ENCODE peak calls at places on chromosomes 16 and 17, in seven cellular contexts. T is bronchial epithelial cell; E is stimulated activated CD8-positive, alpha-beta memory T cell treated with anti-CD3 and anti-CD28 coated beads, Interleukin-7, amount 100 ng/mL, for 1 hour; C is activated CD4-positive, alpha-beta T cell treated with anti-CD3 and anti-CD28 coated beads, Interleukin-2, amount 50 U/mL, for 1 hour; Q is memory B cell; X is NCI-H82; K is ovary. P is an unnamed sample.

GRCh38 chr17:60135160-60135950 is 14.4 kb upstream of the CA4 start:
- DNase-seq in E (peak; percentile 38), T (peak; percentile 83), Q (peak; percentile 70), K (peak; percentile 82), C (peak; percentile 70), X (peak; percentile 98), P (peak; percentile 93)

GRCh38 chr17:5832886-5833285 is 237.3 kb upstream of the WSCD1 start:
- DNase-seq in Q (no peak), K (no peak), E (no peak), C (no peak), T (peak; percentile 94), X (no peak), P (no peak)

GRCh38 chr17:40560592-40561293 is 4.5 kb downstream of the CCR7 start:
- DNase-seq in Q (peak; percentile 80), T (no peak), C (peak; percentile 74), E (no peak), K (peak; percentile 45), X (no peak), P (no peak)

GRCh38 chr16:3028716-3029319 is 5.0 kb downstream of the THOC6 start:
- DNase-seq in T (no peak), Q (no peak), E (no peak), C (no peak), K (no peak), X (peak; percentile 54), P (no peak)

GRCh38 chr16:55045329-55046145 is 114.9 kb downstream of the IRX5 start:
- DNase-seq in T (no peak), X (no peak), Q (no peak), K (no peak), C (no peak), E (no peak), P (peak; percentile 1)

GRCh38 chr16:58114827-58115825 is 14.1 kb downstream of the CFAP20 start:
- DNase-seq in K (no peak), E (no peak), T (no peak), X (peak; percentile 17), C (no peak), Q (no peak), P (no peak)

GRCh38 chr16:72809446-72809845 is 238.5 kb downstream of the ZFHX3 start:
- DNase-seq in Q (no peak), X (no peak), E (no peak), C (no peak), K (no peak), T (no peak), P (no peak)

GRCh38 chr16:67959520-67959919 is 8.9 kb downstream of the SLC12A4 start:
- DNase-seq in K (peak; percentile 66), T (no peak), E (no peak), X (no peak), Q (no peak), C (no peak), P (no peak)

GRCh38 chr17:62692721-62693431 is 65.4 kb downstream of the MRC2 start:
- DNase-seq in K (peak; percentile 63), C (no peak), X (peak; percentile 80), T (no peak), E (no peak), Q (no peak), P (no peak)

GRCh38 chr17:73841431-73842060 is 197.3 kb upstream of the SDK2 start:
- DNase-seq in K (no peak), Q (no peak), E (no peak), T (peak; percentile 15), X (peak; percentile 72), C (peak; percentile 8), P (no peak)

GRCh38 chr17:61294777-61295176 is 104.9 kb upstream of the TBX2 start:
- DNase-seq in C (no peak), E (no peak), Q (no peak), T (peak; percentile 71), K (no peak), X (no peak), P (peak; percentile 21)

GRCh38 chr16:67144943-67145342 is 5.9 kb downstream of the B3GNT9 start:
- DNase-seq in K (no peak), T (no peak), X (no peak), C (no peak), Q (no peak), E (no peak), P (no peak)

GRCh38 chr16:87710887-87711286 is 54.9 kb downstream of the KLHDC4 start:
- DNase-seq in C (no peak), Q (no peak), X (no peak), T (no peak), E (no peak), K (no peak), P (no peak)

GRCh38 chr17:78687944-78688343 is 94.1 kb downstream of the CYTH1 start:
- DNase-seq in K (no peak), C (no peak), X (no peak), E (no peak), Q (no peak), T (no peak), P (no peak)

GRCh38 chr17:57407287-57408063 is 151.2 kb downstream of the MSI2 start:
- DNase-seq in T (peak; percentile 47), X (peak; percentile 62), C (no peak), Q (no peak), K (no peak), E (no peak), P (peak; percentile 86)

GRCh38 chr17:63439682-63440081 is 6.4 kb downstream of the CYB561 start:
- DNase-seq in Q (no peak), X (no peak), E (no peak), K (no peak), C (no peak), T (no peak), P (no peak)

GRCh38 chr17:75635610-75636202 is 2.5 kb downstream of the SMIM5 start:
- DNase-seq in T (no peak), X (no peak), C (no peak), Q (no peak), K (peak; percentile 33), E (no peak), P (no peak)

GRCh38 chr17:28053044-28053670 is 10.7 kb downstream of the NLK start:
- DNase-seq in C (no peak), E (no peak), Q (no peak), K (no peak), T (no peak), X (peak; percentile 43), P (no peak)

GRCh38 chr17:71759422-71760060 is 361.3 kb upstream of the SOX9 start:
- DNase-seq in K (no peak), T (no peak), C (no peak), E (no peak), X (no peak), Q (no peak), P (no peak)

GRCh38 chr16:76653390-76654026 is 376.3 kb downstream of the CNTNAP4 start:
- DNase-seq in K (no peak), C (no peak), Q (peak; percentile 3), E (no peak), T (peak; percentile 60), X (peak; percentile 86), P (peak; percentile 67)

GRCh38 chr17:61463068-61463980 is 11.1 kb downstream of the TBX4 start:
- DNase-seq in E (no peak), Q (no peak), T (no peak), C (no peak), K (peak; percentile 17), X (peak; percentile 18), P (peak; percentile 24)

GRCh38 chr16:60107467-60107866 is 1373.4 kb upstream of the GOT2 start:
- DNase-seq in C (no peak), T (no peak), E (no peak), Q (no peak), K (no peak), X (no peak), P (no peak)

GRCh38 chr16:16997349-16997748 is 473.4 kb downstream of the XYLT1 start:
- DNase-seq in X (no peak), K (no peak), T (no peak), Q (no peak), E (no peak), C (no peak), P (no peak)

GRCh38 chr17:78484300-78485159 is 92.7 kb downstream of the DNAH17 start:
- DNase-seq in K (no peak), T (no peak), C (peak; percentile 52), Q (no peak), E (peak; percentile 38), X (peak; percentile 86), P (no peak)

GRCh38 chr16:85773044-85773443 is 22.1 kb upstream of the C16orf74 start:
- DNase-seq in T (no peak), C (no peak), Q (no peak), K (no peak), E (no peak), X (no peak), P (no peak)

GRCh38 chr16:64629622-64630021 is 492.2 kb downstream of the CDH11 start:
- DNase-seq in C (no peak), X (no peak), K (no peak), T (peak; percentile 80), E (no peak), Q (no peak), P (no peak)

GRCh38 chr16:54275956-54276355 is 10.6 kb downstream of the IRX3 start:
- DNase-seq in T (no peak), Q (no peak), K (no peak), C (no peak), E (no peak), X (no peak), P (no peak)

GRCh38 chr16:28182183-28182582 is 29.6 kb downstream of the XPO6 start:
- DNase-seq in E (no peak), Q (no peak), K (no peak), T (no peak), C (peak; percentile 26), X (no peak), P (no peak)

GRCh38 chr16:66426112-66427035 is 721 bp upstream of the BEAN1 start:
- DNase-seq in T (no peak), Q (no peak), C (no peak), K (no peak), E (no peak), X (no peak), P (peak; percentile 70)

GRCh38 chr17:77460514-77461046 is 319.8 kb downstream of the SEC14L1 start:
- DNase-seq in Q (no peak), E (no peak), C (no peak), X (no peak), K (no peak), T (no peak), P (no peak)

GRCh38 chr17:6843241-6843890 is 11.8 kb upstream of the TEKT1 start:
- DNase-seq in C (no peak), Q (peak; percentile 26), K (no peak), T (peak; percentile 65), E (no peak), X (peak; percentile 77), P (peak; percentile 29)

GRCh38 chr17:48310748-48311213 is 119.2 kb downstream of the SKAP1 start:
- DNase-seq in T (no peak), X (peak; percentile 59), E (no peak), Q (no peak), C (no peak), K (no peak), P (peak; percentile 73)

GRCh38 chr17:36544049-36544319 is 735 bp upstream of the GGNBP2 start:
- DNase-seq in E (no peak), T (peak; percentile 40), K (no peak), C (no peak), Q (peak; percentile 37), X (peak; percentile 68), P (no peak)

GRCh38 chr17:48600244-48601098 is 4.3 kb downstream of the HOXB6 start:
- DNase-seq in T (no peak), K (no peak), C (no peak), X (no peak), E (no peak), Q (no peak), P (no peak)

GRCh38 chr17:31457391-31458234 is 66.1 kb downstream of the RAB11FIP4 start:
- DNase-seq in E (no peak), K (no peak), C (no peak), Q (no peak), T (no peak), X (no peak), P (no peak)

GRCh38 chr17:8225813-8226535 is 15.6 kb upstream of the AURKB start:
- DNase-seq in C (peak; percentile 67), K (no peak), X (peak; percentile 80), Q (no peak), E (peak; percentile 21), T (no peak), P (no peak)

GRCh38 chr17:82051776-82052637 is at the start of the genes GPS1 and RFNG:
- DNase-seq in X (peak; percentile 82), C (peak; percentile 80), K (peak; percentile 85), E (peak; percentile 62), T (peak; percentile 30), Q (peak; percentile 66), P (peak; percentile 65)

GRCh38 chr17:65530985-65531507 is 30.4 kb downstream of the AXIN2 start:
- DNase-seq in X (no peak), E (no peak), Q (no peak), C (no peak), T (no peak), K (no peak), P (peak; percentile 77)